ENCODE peak calls at places on chromosomes 11 and 22, in four cellular contexts. One of them, this sample, is unnamed.

GRCh38 chr11:14884667-14885273 is 7.3 kb downstream of the CYP2R1 start:
- DNase-seq in GM23338: no peak
- DNase-seq in K562: no peak
- DNase-seq in HCT116: no peak
- DNase-seq in this sample: no peak

GRCh38 chr11:78339483-78339882 is 78.1 kb downstream of the GAB2 start:
- DNase-seq in GM23338: no peak
- DNase-seq in K562: peak
- DNase-seq in HCT116: no peak
- DNase-seq in this sample: no peak

GRCh38 chr11:113124578-113124977 is 163.4 kb downstream of the NCAM1 start:
- DNase-seq in GM23338: no peak
- DNase-seq in K562: no peak
- DNase-seq in HCT116: no peak
- DNase-seq in this sample: no peak

GRCh38 chr11:73342633-73343032 is 33.6 kb upstream of the RELT start:
- DNase-seq in GM23338: peak
- DNase-seq in K562: no peak
- DNase-seq in HCT116: no peak
- DNase-seq in this sample: peak

GRCh38 chr11:70567680-70568503 is 169.6 kb downstream of the CTTN start:
- DNase-seq in GM23338: peak
- DNase-seq in K562: no peak
- DNase-seq in HCT116: no peak
- DNase-seq in this sample: peak

GRCh38 chr22:19827341-19828034 is 27.2 kb downstream of the GNB1L start:
- DNase-seq in GM23338: no peak
- DNase-seq in K562: peak
- DNase-seq in HCT116: no peak
- DNase-seq in this sample: no peak

GRCh38 chr11:105821781-105822180 is 200.3 kb downstream of the MSANTD4 start:
- DNase-seq in GM23338: peak
- DNase-seq in K562: no peak
- DNase-seq in HCT116: no peak
- DNase-seq in this sample: no peak

GRCh38 chr11:105109855-105110750 is 29.5 kb downstream of the CARD18 start:
- DNase-seq in GM23338: no peak
- DNase-seq in K562: no peak
- DNase-seq in HCT116: no peak
- DNase-seq in this sample: no peak

GRCh38 chr22:31561238-31561887 is 65.0 kb downstream of the SFI1 start:
- DNase-seq in GM23338: peak
- DNase-seq in K562: peak
- DNase-seq in HCT116: peak
- DNase-seq in this sample: peak

GRCh38 chr11:59822989-59823566 is 12.5 kb upstream of the MRPL16 start:
- DNase-seq in GM23338: peak
- DNase-seq in K562: peak
- DNase-seq in HCT116: peak
- DNase-seq in this sample: peak

DNA sequence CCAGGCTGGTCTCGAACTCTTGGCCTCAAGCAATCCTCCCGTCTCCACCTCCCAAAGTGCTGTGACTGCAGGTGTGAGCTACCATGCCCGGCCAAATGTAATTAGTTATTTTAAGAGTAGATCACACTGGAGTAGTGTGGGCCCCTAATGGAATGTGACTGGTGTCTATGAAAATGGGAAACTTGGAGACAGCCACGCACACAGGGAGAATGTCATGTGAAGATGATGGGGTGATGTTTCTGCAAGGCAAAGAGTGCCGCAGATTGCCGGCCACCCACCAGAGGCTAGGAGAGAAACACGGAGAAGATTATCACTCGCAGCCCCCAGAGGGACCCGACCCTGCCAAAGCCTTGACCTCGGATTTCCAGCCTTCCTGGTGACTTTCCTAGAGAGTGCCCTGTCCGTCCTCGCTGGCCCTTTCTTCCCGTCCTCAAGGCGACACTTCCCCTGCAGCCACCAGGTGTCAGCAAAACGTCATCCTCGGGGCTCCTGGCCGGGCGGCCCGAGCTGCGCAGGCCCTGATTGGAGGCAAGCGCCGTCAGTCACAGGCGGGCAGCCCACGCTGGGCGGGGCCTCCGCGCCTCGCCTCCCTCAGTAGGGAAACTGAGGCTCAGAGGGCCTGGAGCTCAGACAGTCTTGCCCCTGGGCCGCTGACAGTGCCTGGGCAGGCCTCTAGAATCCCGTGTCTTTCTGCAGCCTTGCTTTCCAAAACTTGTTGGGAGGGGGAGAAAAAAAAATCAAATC is 16.3 kb downstream of the CRYBB2 start:
- DNase-seq in GM23338: peak
- DNase-seq in K562: peak
- DNase-seq in HCT116: peak
- DNase-seq in this sample: peak
- TF ChIP-seq CTCF in GM23338: peak
- TF ChIP-seq CTCF in K562: peak
- TF ChIP-seq CTCF in HCT116: peak
- TF ChIP-seq CTCF in this sample: peak

GRCh38 chr11:118258410-118258809 is 5.7 kb downstream of the MPZL2 start:
- DNase-seq in GM23338: peak
- DNase-seq in K562: no peak
- DNase-seq in HCT116: no peak
- DNase-seq in this sample: no peak
- TF ChIP-seq POLR2AphosphoS5 in GM23338: no peak
- TF ChIP-seq POLR2AphosphoS5 in K562: no peak
- TF ChIP-seq POLR2AphosphoS5 in HCT116: no peak
- TF ChIP-seq POLR2AphosphoS5 in this sample: no peak

DNA sequence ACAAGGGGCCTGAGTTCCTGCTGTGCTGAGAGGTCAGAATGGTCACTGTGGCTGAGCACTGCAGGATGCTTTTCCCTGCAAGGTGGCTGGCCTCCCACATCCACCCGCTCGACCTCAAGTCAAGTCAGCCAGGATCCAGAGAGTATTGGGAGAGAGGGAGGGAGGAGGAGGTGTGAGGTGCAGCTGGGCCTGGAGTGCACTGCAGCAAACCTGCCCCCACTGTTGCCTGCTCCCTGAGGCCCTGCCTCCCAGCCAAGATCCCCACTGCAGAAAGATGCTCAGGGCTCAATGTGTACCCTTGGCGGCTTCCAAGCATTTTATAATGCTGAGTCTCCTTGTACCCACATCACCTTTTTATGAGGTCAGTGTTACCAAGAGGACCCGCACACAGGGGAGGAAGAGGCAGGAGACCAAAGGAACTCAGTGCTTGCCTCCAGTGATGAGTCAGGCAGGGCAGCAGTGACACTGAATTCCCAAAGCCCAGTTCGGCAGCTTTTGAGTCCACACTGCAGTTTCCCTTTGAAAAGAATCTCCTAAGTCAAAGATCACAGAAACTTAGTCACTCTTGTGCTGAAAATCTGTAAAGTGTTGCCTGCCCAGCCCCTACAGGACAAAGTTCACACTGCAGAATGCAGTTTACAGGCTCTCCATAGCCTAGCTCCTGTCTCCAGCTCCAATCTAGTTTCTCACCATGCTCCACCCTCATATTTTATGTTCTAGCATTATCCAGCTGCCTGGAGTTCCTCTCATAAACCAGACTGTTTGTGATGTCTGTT is 3.1 kb downstream of the ENDOD1 start:
- DNase-seq in GM23338: peak
- DNase-seq in K562: peak
- DNase-seq in HCT116: no peak
- DNase-seq in this sample: no peak
- TF ChIP-seq CTCF in GM23338: peak
- TF ChIP-seq CTCF in K562: peak
- TF ChIP-seq CTCF in HCT116: peak
- TF ChIP-seq CTCF in this sample: peak

GRCh38 chr11:114284914-114285313 is 11.3 kb upstream of the NNMT start:
- DNase-seq in GM23338: no peak
- DNase-seq in K562: no peak
- DNase-seq in HCT116: no peak
- DNase-seq in this sample: no peak

GRCh38 chr11:114283422-114283821 is 12.8 kb upstream of the NNMT start:
- DNase-seq in GM23338: no peak
- DNase-seq in K562: no peak
- DNase-seq in HCT116: no peak
- DNase-seq in this sample: no peak

GRCh38 chr11:114285599-114285998 is 10.6 kb upstream of the NNMT start:
- DNase-seq in GM23338: peak
- DNase-seq in K562: peak
- DNase-seq in HCT116: no peak
- DNase-seq in this sample: no peak

GRCh38 chr11:114282488-114282887 is 13.7 kb upstream of the NNMT start:
- DNase-seq in GM23338: peak
- DNase-seq in K562: no peak
- DNase-seq in HCT116: no peak
- DNase-seq in this sample: no peak

GRCh38 chr11:114284021-114284420 is 12.2 kb upstream of the NNMT start:
- DNase-seq in GM23338: no peak
- DNase-seq in K562: no peak
- DNase-seq in HCT116: no peak
- DNase-seq in this sample: no peak
- TF ChIP-seq POLR2AphosphoS5 in GM23338: no peak
- TF ChIP-seq POLR2AphosphoS5 in K562: no peak
- TF ChIP-seq POLR2AphosphoS5 in HCT116: no peak
- TF ChIP-seq POLR2AphosphoS5 in this sample: no peak

GRCh38 chr11:46414466-46414796 is 22.9 kb upstream of the CHRM4 start:
- DNase-seq in GM23338: no peak
- DNase-seq in K562: no peak
- DNase-seq in HCT116: no peak
- DNase-seq in this sample: peak

GRCh38 chr11:46408407-46408986 is 16.9 kb upstream of the CHRM4 start:
- DNase-seq in GM23338: no peak
- DNase-seq in K562: no peak
- DNase-seq in HCT116: no peak
- DNase-seq in this sample: peak

GRCh38 chr11:46413755-46414465 is 22.3 kb upstream of the CHRM4 start:
- DNase-seq in GM23338: no peak
- DNase-seq in K562: no peak
- DNase-seq in HCT116: no peak
- DNase-seq in this sample: no peak

GRCh38 chr11:46407635-46408034 is 16.1 kb upstream of the CHRM4 start:
- DNase-seq in GM23338: no peak
- DNase-seq in K562: no peak
- DNase-seq in HCT116: no peak
- DNase-seq in this sample: no peak

GRCh38 chr11:46410021-46410420 is 18.4 kb upstream of the CHRM4 start:
- DNase-seq in GM23338: peak
- DNase-seq in K562: no peak
- DNase-seq in HCT116: no peak
- DNase-seq in this sample: no peak
- TF ChIP-seq CTCF in GM23338: peak
- TF ChIP-seq CTCF in K562: peak
- TF ChIP-seq CTCF in HCT116: peak
- TF ChIP-seq CTCF in this sample: no peak

GRCh38 chr11:65314501-65315203 is at the start of gene CDC42EP2:
- DNase-seq in GM23338: peak
- DNase-seq in K562: peak
- DNase-seq in HCT116: peak
- DNase-seq in this sample: peak
- TF ChIP-seq POLR2AphosphoS5 in GM23338: peak
- TF ChIP-seq POLR2AphosphoS5 in K562: peak
- TF ChIP-seq POLR2AphosphoS5 in HCT116: peak
- TF ChIP-seq POLR2AphosphoS5 in this sample: peak

GRCh38 chr11:61891331-61892084 is at the start of gene FADS3:
- DNase-seq in GM23338: peak
- DNase-seq in K562: peak
- DNase-seq in HCT116: peak
- DNase-seq in this sample: peak

GRCh38 chr11:61890536-61891330 is 612 bp downstream of the FADS3 start:
- DNase-seq in GM23338: no peak
- DNase-seq in K562: peak
- DNase-seq in HCT116: no peak
- DNase-seq in this sample: no peak

GRCh38 chr11:61889831-61890230 is 1.5 kb downstream of the FADS3 start:
- DNase-seq in GM23338: no peak
- DNase-seq in K562: no peak
- DNase-seq in HCT116: no peak
- DNase-seq in this sample: no peak

GRCh38 chr11:61893981-61894380 is 2.6 kb upstream of the FADS3 start:
- DNase-seq in GM23338: no peak
- DNase-seq in K562: no peak
- DNase-seq in HCT116: no peak
- DNase-seq in this sample: no peak

GRCh38 chr11:61892085-61892370 is 683 bp upstream of the FADS3 start:
- DNase-seq in GM23338: peak
- DNase-seq in K562: no peak
- DNase-seq in HCT116: no peak
- DNase-seq in this sample: no peak
- TF ChIP-seq CTCF in GM23338: no peak
- TF ChIP-seq CTCF in K562: no peak
- TF ChIP-seq CTCF in HCT116: peak
- TF ChIP-seq CTCF in this sample: no peak